ENCODE peak calls at places on chromosomes 3 and 15, in nine cellular contexts. R, V, X, U, P, N, D, A and Z are unnamed samples.

GRCh38 chr3:24428470-24428869 is 66.2 kb downstream of the THRB start:
- DNase-seq in D (no peak), A (no peak), N (no peak), R (no peak), U (no peak), V (no peak), P (no peak), X (no peak), Z (no peak)

GRCh38 chr3:149655826-149656599 is 1.8 kb downstream of the WWTR1 start:
- DNase-seq in X (no peak), R (no peak), U (no peak), V (no peak), D (no peak), P (peak; percentile 50), N (peak; percentile 63), A (no peak), Z (no peak)

GRCh38 chr3:82875401-82875800 is 1114.0 kb upstream of the GBE1 start:
- DNase-seq in V (no peak), A (no peak), U (no peak), D (no peak), X (no peak), P (no peak), R (no peak), N (no peak), Z (no peak)

GRCh38 chr3:98647197-98647596 is 53.8 kb upstream of the CPOX start:
- DNase-seq in R (no peak), D (no peak), X (no peak), A (no peak), P (no peak), N (no peak), V (no peak), U (no peak), Z (no peak)

GRCh38 chr15:66593219-66593780 is 27.5 kb upstream of the LCTL start:
- DNase-seq in D (no peak), V (no peak), P (peak; percentile 21), N (no peak), U (no peak), R (no peak), X (no peak), A (no peak), Z (no peak)

GRCh38 chr3:194286747-194287146 is 64.4 kb downstream of the CPN2 start:
- DNase-seq in X (no peak), V (no peak), R (no peak), D (no peak), U (no peak), A (no peak), N (no peak), P (no peak), Z (no peak)

GRCh38 chr15:90435652-90436337 is 47.8 kb downstream of the IQGAP1 start:
- DNase-seq in P (no peak), U (no peak), D (no peak), V (no peak), X (no peak), N (peak; percentile 42), R (no peak), A (no peak), Z (no peak)

GRCh38 chr3:100526613-100527346 is 34.4 kb downstream of the TMEM45A start:
- DNase-seq in A (no peak), U (no peak), P (no peak), N (no peak), R (no peak), V (no peak), D (no peak), X (no peak), Z (no peak)

GRCh38 chr3:42376397-42376798 is 34.0 kb downstream of the LYZL4 start:
- DNase-seq in U (no peak), A (no peak), R (peak; percentile 83), D (no peak), N (no peak), V (no peak), P (peak; percentile 61), X (peak; percentile 76), Z (no peak)

GRCh38 chr3:17175187-17175839 is 290.6 kb downstream of the PLCL2 start:
- DNase-seq in N (no peak), P (peak; percentile 94), X (peak; percentile 92), D (no peak), R (no peak), V (no peak), U (no peak), A (no peak), Z (no peak)

GRCh38 chr3:172219750-172220149 is 180.4 kb downstream of the FNDC3B start:
- DNase-seq in P (no peak), R (no peak), N (no peak), U (no peak), A (no peak), X (no peak), D (no peak), V (no peak), Z (no peak)

GRCh38 chr15:95784508-95784907 is 546.0 kb upstream of the NR2F2 start:
- DNase-seq in D (no peak), X (no peak), A (no peak), R (no peak), P (no peak), V (no peak), U (no peak), N (no peak), Z (no peak)

GRCh38 chr15:34001536-34001935 is 33.2 kb downstream of the CHRM5 start:
- DNase-seq in P (peak; percentile 59), N (peak; percentile 70), D (no peak), U (no peak), X (no peak), R (no peak), V (no peak), A (no peak), Z (no peak)

GRCh38 chr15:90762109-90762508 is 45.0 kb downstream of the BLM start:
- DNase-seq in X (peak; percentile 73), A (no peak), D (no peak), R (no peak), N (no peak), V (peak; percentile 88), P (peak; percentile 21), U (no peak), Z (no peak)

GRCh38 chr3:31721709-31722108 is 189.0 kb downstream of the STT3B start:
- DNase-seq in P (no peak), R (no peak), A (no peak), D (no peak), X (no peak), V (no peak), U (no peak), N (no peak), Z (no peak)

GRCh38 chr15:35481992-35482391 is 64.0 kb downstream of the DPH6 start:
- DNase-seq in N (peak; percentile 59), U (no peak), A (no peak), D (no peak), V (no peak), P (peak; percentile 81), X (peak; percentile 48), R (peak; percentile 67), Z (no peak)

GRCh38 chr15:72077950-72078349 is 40.0 kb downstream of the MYO9A start:
- DNase-seq in D (no peak), R (no peak), N (no peak), A (no peak), P (peak; percentile 45), U (no peak), V (no peak), X (no peak), Z (no peak)

GRCh38 chr3:110126065-110126464 is 788.7 kb upstream of the DPPA4 start:
- DNase-seq in D (no peak), U (no peak), R (no peak), P (peak; percentile 37), V (no peak), A (no peak), X (peak; percentile 18), N (no peak), Z (no peak)

GRCh38 chr15:29348308-29348914 is 78.8 kb upstream of the NSMCE3 start:
- DNase-seq in D (no peak), V (no peak), A (no peak), U (no peak), N (no peak), R (no peak), P (peak; percentile 27), X (peak; percentile 41), Z (no peak)

GRCh38 chr15:68586274-68586961 is 7.6 kb downstream of the CORO2B start:
- DNase-seq in V (no peak), R (no peak), U (no peak), N (peak; percentile 29), A (no peak), X (peak; percentile 25), D (no peak), P (peak; percentile 83), Z (no peak)

GRCh38 chr3:153927107-153927506 is 194.1 kb upstream of the ARHGEF26 start:
- DNase-seq in U (no peak), N (peak; percentile 29), V (no peak), D (no peak), P (peak; percentile 62), R (peak; percentile 70), A (no peak), X (peak; percentile 83), Z (peak; percentile 6)

GRCh38 chr15:29278436-29279099 is 8.9 kb upstream of the NSMCE3 start:
- DNase-seq in X (peak; percentile 41), N (no peak), P (peak; percentile 96), A (no peak), D (no peak), U (no peak), V (no peak), R (peak; percentile 31), Z (no peak)

GRCh38 chr3:122268257-122269024 is 56.6 kb upstream of the CSTA start:
- DNase-seq in D (no peak), R (no peak), A (no peak), P (no peak), V (no peak), U (no peak), N (no peak), X (peak; percentile 6), Z (no peak)

GRCh38 chr3:189548053-189548452 is 83.1 kb upstream of the TP63 start:
- DNase-seq in V (no peak), A (no peak), D (no peak), P (no peak), X (no peak), R (no peak), U (no peak), N (no peak), Z (no peak)

GRCh38 chr15:89197503-89197971 is 23.8 kb downstream of the RLBP1 start:
- DNase-seq in X (no peak), N (peak; percentile 77), R (no peak), D (no peak), V (peak; percentile 68), A (no peak), U (no peak), P (peak; percentile 7), Z (no peak)

GRCh38 chr3:136078421-136079364 is 113.2 kb downstream of the PPP2R3A start:
- DNase-seq in N (peak; percentile 68), A (no peak), V (no peak), X (peak; percentile 56), P (peak; percentile 48), D (no peak), R (peak; percentile 27), U (no peak), Z (no peak)